ENCODE peak calls at places on chromosomes 1 and 21, in seven cellular contexts. U is A549; Y is RPMI8226; D is DMS 273 treated with DMSO at 0.1 percent for 48 hours; X is central memory CD4-positive, alpha-beta T cell; K is COR-L47; E is body of pancreas. N is an unnamed sample.

GRCh38 chr1:150162862-150163706 is 13.4 kb downstream of the PLEKHO1 start:
- DNase-seq in U (no peak), Y (no peak), D (peak; percentile 92), X (no peak), K (peak; percentile 47), E (peak; percentile 85), N (peak; percentile 40)

GRCh38 chr1:154416496-154417337 is 11.6 kb downstream of the IL6R start:
- DNase-seq in U (no peak), Y (no peak), D (no peak), X (no peak), K (no peak), E (no peak), N (no peak)

GRCh38 chr21:27954806-27955205 is 987.9 kb upstream of the ADAMTS5 start:
- DNase-seq in U (no peak), Y (no peak), D (no peak), X (no peak), K (no peak), E (no peak), N (no peak)

GRCh38 chr21:27700974-27701614 is 734.2 kb upstream of the ADAMTS5 start:
- DNase-seq in U (peak; percentile 2), Y (peak; percentile 83), D (peak; percentile 19), X (peak; percentile 13), K (peak; percentile 75), E (peak; percentile 86), N (peak; percentile 29)

GRCh38 chr1:8560611-8561544 is 243.0 kb downstream of the SLC45A1 start:
- DNase-seq in U (peak; percentile 15), Y (peak; percentile 51), D (no peak), X (peak; percentile 46), K (peak; percentile 34), E (peak; percentile 51), N (no peak)

GRCh38 chr1:65423884-65424655 is 3.6 kb downstream of the LEPR start:
- DNase-seq in U (peak; percentile 56), Y (no peak), D (no peak), X (no peak), K (no peak), E (peak; percentile 17), N (no peak)

GRCh38 chr1:203306089-203306969 is 1.0 kb downstream of the BTG2 start:
- DNase-seq in U (peak; percentile 43), Y (peak; percentile 89), D (peak; percentile 71), X (peak; percentile 37), K (peak; percentile 76), E (peak; percentile 92), N (no peak)

GRCh38 chr1:61184035-61184713 is 101.8 kb downstream of the NFIA start:
- DNase-seq in U (peak; percentile 19), Y (peak; percentile 55), D (peak; percentile 88), X (no peak), K (peak; percentile 63), E (peak; percentile 97), N (peak; percentile 61)

GRCh38 chr1:90708826-90709225 is 8.3 kb downstream of the BARHL2 start:
- DNase-seq in U (no peak), Y (no peak), D (no peak), X (no peak), K (no peak), E (no peak), N (no peak)

GRCh38 chr1:183630748-183631147 is 4.8 kb downstream of the ARPC5 start:
- DNase-seq in U (no peak), Y (no peak), D (no peak), X (no peak), K (no peak), E (no peak), N (no peak)

GRCh38 chr1:108141604-108142003 is 58.5 kb downstream of the SLC25A24 start:
- DNase-seq in U (no peak), Y (no peak), D (no peak), X (no peak), K (no peak), E (no peak), N (no peak)

GRCh38 chr21:42766756-42767560 is 112.4 kb downstream of the WDR4 start:
- DNase-seq in U (no peak), Y (no peak), D (no peak), X (no peak), K (no peak), E (no peak), N (no peak)

GRCh38 chr21:32403201-32403701 is 9.3 kb upstream of the EVA1C start:
- DNase-seq in U (peak; percentile 45), Y (peak; percentile 85), D (no peak), X (peak; percentile 56), K (peak; percentile 51), E (peak; percentile 75), N (peak; percentile 72)

GRCh38 chr1:224435318-224435763 is 744 bp upstream of the WDR26 start:
- DNase-seq in U (peak; percentile 17), Y (peak; percentile 61), D (peak; percentile 9), X (peak; percentile 8), K (no peak), E (peak; percentile 13), N (peak; percentile 29)

GRCh38 chr1:212646588-212646987 is 38.0 kb downstream of the ATF3 start:
- DNase-seq in U (no peak), Y (no peak), D (no peak), X (no peak), K (no peak), E (no peak), N (no peak)

GRCh38 chr1:111538343-111539035 is 35.1 kb upstream of the ADORA3 start:
- DNase-seq in U (no peak), Y (no peak), D (no peak), X (no peak), K (peak; percentile 3), E (no peak), N (no peak)

GRCh38 chr1:42176902-42177519 is 12.5 kb upstream of the GUCA2A start:
- DNase-seq in U (peak; percentile 40), Y (peak; percentile 53), D (no peak), X (peak; percentile 20), K (peak; percentile 53), E (peak; percentile 48), N (peak; percentile 69)

GRCh38 chr1:85230305-85230977 is 29.0 kb downstream of the C1orf52 start:
- DNase-seq in U (no peak), Y (no peak), D (no peak), X (no peak), K (no peak), E (no peak), N (peak; percentile 37)

GRCh38 chr1:53082826-53083225 is 20.8 kb downstream of the PODN start:
- DNase-seq in U (no peak), Y (no peak), D (no peak), X (no peak), K (no peak), E (no peak), N (no peak)

GRCh38 chr1:32273389-32274208 is 18.3 kb upstream of the HDAC1 start:
- DNase-seq in U (no peak), Y (peak; percentile 71), D (no peak), X (peak; percentile 83), K (peak; percentile 90), E (no peak), N (peak; percentile 52)

GRCh38 chr1:150973826-150974579 is 632 bp downstream of the CERS2 start:
- DNase-seq in U (no peak), Y (peak; percentile 59), D (peak; percentile 93), X (peak; percentile 25), K (no peak), E (peak; percentile 49), N (no peak)

GRCh38 chr1:110511436-110511835 is 7.5 kb downstream of the KCNA10 start:
- DNase-seq in U (no peak), Y (no peak), D (no peak), X (no peak), K (no peak), E (no peak), N (no peak)

GRCh38 chr1:19735419-19736127 is 64.1 kb downstream of the TMCO4 start:
- DNase-seq in U (no peak), Y (no peak), D (no peak), X (no peak), K (peak; percentile 20), E (peak; percentile 79), N (no peak)

GRCh38 chr1:109759513-109760334 is 4.0 kb downstream of the EPS8L3 start:
- DNase-seq in U (no peak), Y (no peak), D (no peak), X (no peak), K (no peak), E (no peak), N (no peak)

GRCh38 chr1:59427155-59427554 is 130.3 kb downstream of the FGGY start:
- DNase-seq in U (peak; percentile 15), Y (no peak), D (peak; percentile 92), X (no peak), K (no peak), E (no peak), N (no peak)

GRCh38 chr1:182996816-182997215 is 26.4 kb upstream of the LAMC1 start:
- DNase-seq in U (no peak), Y (no peak), D (no peak), X (no peak), K (no peak), E (no peak), N (no peak)

GRCh38 chr1:204258213-204259115 is 44.7 kb upstream of the GOLT1A start:
- DNase-seq in U (peak; percentile 85), Y (peak; percentile 51), D (peak; percentile 30), X (peak; percentile 7), K (peak; percentile 47), E (peak; percentile 71), N (peak; percentile 81)

GRCh38 chr1:222654849-222655248 is 37.0 kb downstream of the MIA3 start:
- DNase-seq in U (no peak), Y (peak; percentile 16), D (no peak), X (peak; percentile 88), K (no peak), E (peak; percentile 48), N (no peak)

GRCh38 chr1:27603320-27603961 is 503 bp downstream of the AHDC1 start:
- DNase-seq in U (peak; percentile 35), Y (peak; percentile 54), D (no peak), X (no peak), K (no peak), E (no peak), N (peak; percentile 80)

GRCh38 chr1:225426395-225427248 is 1.2 kb downstream of the LBR start:
- DNase-seq in U (peak; percentile 26), Y (peak; percentile 65), D (peak; percentile 11), X (peak; percentile 25), K (peak; percentile 57), E (no peak), N (no peak)